ENCODE peak calls at places on chromosome 20, in ten cellular contexts. X is heart right ventricle, J is fibroblast of lung, Q is tibial nerve, R is dorsolateral prefrontal cortex, Y is H9, I is hepatocyte, S is RWPE2, M is transverse colon, U is spleen. V is an unnamed sample.

GRCh38 chr20:40562031-40562430 is 127.0 kb downstream of the MAFB start:
- DNase-seq in J (peak), X (no peak), I (peak), U (no peak), Q (no peak), S (no peak), R (no peak), Y (no peak), M (peak), V (no peak)

GRCh38 chr20:59220161-59220560 is 56.5 kb downstream of the ZNF831 start:
- DNase-seq in R (no peak), U (no peak), Y (no peak), Q (no peak), J (no peak), I (no peak), X (no peak), M (no peak), S (no peak), V (no peak)

GRCh38 chr20:58784321-58785074 is 66.2 kb downstream of the GNAS-AS1 start:
- DNase-seq in I (no peak), U (peak), J (no peak), M (no peak), Y (no peak), R (no peak), S (no peak), X (no peak), Q (no peak), V (no peak)

GRCh38 chr20:44032583-44033138 is 118.0 kb downstream of the TOX2 start:
- DNase-seq in J (no peak), R (no peak), M (no peak), S (no peak), Y (no peak), X (no peak), I (no peak), U (no peak), Q (no peak), V (no peak)

GRCh38 chr20:53677447-53678314 is 84.0 kb upstream of the ZNF217 start:
- DNase-seq in I (peak), M (peak), X (peak), Q (no peak), S (no peak), Y (peak), J (peak), U (no peak), R (no peak), V (no peak)

GRCh38 chr20:10313215-10313614 is 94.6 kb downstream of the SNAP25 start:
- DNase-seq in R (no peak), Q (no peak), S (no peak), U (no peak), I (no peak), M (no peak), Y (no peak), J (peak), X (no peak), V (no peak)

GRCh38 chr20:18837710-18838109 is 24.1 kb downstream of the SCP2D1 start:
- DNase-seq in S (no peak), R (no peak), Q (no peak), Y (no peak), M (no peak), I (peak), X (no peak), U (no peak), J (no peak), V (no peak)

GRCh38 chr20:41316602-41317535 is 662 bp downstream of the ZHX3 start:
- DNase-seq in Q (peak), M (peak), X (peak), Y (peak), U (peak), J (peak), I (peak), S (peak), R (peak), V (peak)

GRCh38 chr20:19522080-19522801 is 235.8 kb upstream of the RIN2 start:
- DNase-seq in X (no peak), I (no peak), J (no peak), S (no peak), Y (no peak), M (no peak), U (no peak), Q (no peak), R (no peak), V (no peak)

GRCh38 chr20:41173791-41174341 is 36.5 kb downstream of the PLCG1 start:
- DNase-seq in R (no peak), I (no peak), M (peak), J (no peak), S (peak), Q (no peak), X (peak), Y (peak), U (peak), V (no peak)

GRCh38 chr20:15364781-15365180 is 1027.4 kb upstream of the FLRT3 start:
- DNase-seq in J (no peak), R (no peak), S (no peak), M (no peak), U (no peak), X (no peak), Q (no peak), I (no peak), Y (no peak), V (no peak)

GRCh38 chr20:58449703-58450138 is 60.7 kb downstream of the VAPB start:
- DNase-seq in Y (no peak), U (no peak), M (no peak), I (no peak), S (peak), X (no peak), J (no peak), R (no peak), Q (no peak), V (no peak)

GRCh38 chr20:29873946-29874345 is 1383.5 kb upstream of the DEFB115 start:
- DNase-seq in J (peak), X (no peak), U (peak), M (peak), Q (no peak), S (peak), R (no peak), Y (peak), I (peak), V (peak)

GRCh38 chr20:44644384-44645131 is 6.9 kb downstream of the ADA start:
- DNase-seq in U (no peak), J (no peak), I (no peak), Q (no peak), M (no peak), X (no peak), S (peak), R (no peak), Y (no peak), V (no peak)

GRCh38 chr20:60214901-60215522 is 256.8 kb downstream of the CDH26 start:
- DNase-seq in M (no peak), X (no peak), R (no peak), S (peak), I (no peak), U (no peak), Y (no peak), Q (no peak), J (no peak), V (no peak)

GRCh38 chr20:35571566-35571965 is 29.7 kb downstream of the ERGIC3 start:
- DNase-seq in R (no peak), S (no peak), J (no peak), I (no peak), X (no peak), Y (no peak), U (no peak), M (no peak), Q (no peak), V (no peak)

GRCh38 chr20:8401491-8401890 is 269.4 kb downstream of the PLCB1 start:
- DNase-seq in Q (no peak), U (no peak), I (no peak), X (no peak), Y (no peak), J (no peak), R (no peak), M (no peak), S (no peak), V (no peak)

GRCh38 chr20:137668-138131 is 4.7 kb upstream of the DEFB126 start:
- DNase-seq in X (no peak), R (no peak), S (no peak), J (no peak), I (no peak), Y (no peak), M (no peak), U (no peak), Q (no peak), V (no peak)

GRCh38 chr20:44532248-44532980 is 10.5 kb upstream of the SERINC3 start:
- DNase-seq in S (no peak), Y (no peak), I (no peak), X (peak), Q (no peak), U (no peak), M (no peak), J (no peak), R (no peak), V (no peak)

GRCh38 chr20:56433880-56434255 is 21.8 kb downstream of the CASS4 start:
- DNase-seq in S (no peak), R (no peak), M (no peak), U (no peak), Q (no peak), Y (no peak), X (no peak), I (no peak), J (peak), V (no peak)

GRCh38 chr20:44501448-44501847 is 20.4 kb downstream of the SERINC3 start:
- DNase-seq in X (peak), R (no peak), Q (no peak), M (no peak), S (no peak), U (no peak), J (peak), Y (no peak), I (no peak), V (no peak)

GRCh38 chr20:56429496-56429895 is 17.4 kb downstream of the CASS4 start:
- DNase-seq in X (no peak), R (no peak), U (no peak), S (no peak), J (peak), Y (no peak), M (no peak), I (no peak), Q (no peak), V (no peak)

GRCh38 chr20:10536531-10536930 is 101.4 kb downstream of the SLX4IP start:
- DNase-seq in Y (peak), J (peak), I (peak), M (no peak), R (no peak), Q (no peak), U (no peak), X (no peak), S (no peak), V (no peak)

DNA sequence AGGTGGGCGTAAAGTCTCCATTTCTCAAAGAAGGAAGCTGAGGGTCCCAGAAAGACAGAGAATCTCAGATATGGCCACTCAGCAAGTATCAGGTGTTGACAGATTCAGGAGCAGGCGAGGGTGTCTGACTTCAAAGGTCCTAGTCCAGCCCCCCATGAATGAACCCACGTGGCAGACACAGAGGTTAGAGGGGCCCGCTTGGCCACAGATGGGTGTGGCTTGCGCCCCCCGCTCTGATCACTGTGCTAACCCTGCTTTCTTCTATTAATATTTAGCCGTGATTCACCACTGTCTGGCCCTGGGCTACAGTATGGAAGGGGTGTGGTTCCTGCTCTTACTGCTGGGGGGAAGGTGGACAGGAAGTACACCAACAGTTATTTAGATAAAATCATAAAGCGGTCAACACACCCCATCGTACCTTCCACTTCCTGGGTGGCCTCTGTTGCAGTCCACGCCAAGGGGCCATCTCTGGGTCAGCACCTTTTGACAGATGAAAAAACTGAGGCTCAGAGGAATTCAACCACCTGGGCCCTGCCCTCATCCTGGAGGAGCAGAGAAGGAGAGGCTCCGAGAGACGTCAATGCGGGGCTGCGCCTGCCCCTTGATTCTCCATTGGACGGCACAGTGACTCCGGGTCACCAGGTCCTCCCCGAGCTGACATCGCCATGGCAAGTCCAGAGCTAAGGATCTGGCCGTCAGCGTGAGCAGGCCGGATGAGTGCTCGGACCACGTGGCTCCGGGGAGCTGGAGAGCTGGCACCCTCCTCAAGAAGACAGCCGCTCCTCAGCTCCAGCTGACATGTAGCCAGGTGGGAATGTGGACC is 206.3 kb downstream of the PREX1 start:
- DNase-seq in M (peak), X (no peak), I (peak), Q (no peak), S (no peak), U (peak), Y (no peak), J (peak), R (no peak), V (peak)
- TF ChIP-seq CTCF in M (no peak), X (no peak), I (no peak), Q (no peak), S (no peak), U (no peak), Y (no peak), J (no peak), R (no peak), V (no peak)

GRCh38 chr20:52432740-52433139 is 241.2 kb upstream of the ZFP64 start:
- DNase-seq in X (no peak), Q (no peak), M (no peak), S (no peak), J (no peak), U (no peak), Y (no peak), R (no peak), I (no peak), V (no peak)
- H3K27ac ChIP-seq in X (no peak), Q (no peak), M (no peak), S (no peak), J (no peak), U (no peak), Y (no peak), R (no peak), I (no peak), V (no peak)

GRCh38 chr20:47019106-47019824 is 124.6 kb downstream of the EYA2 start:
- DNase-seq in Q (peak), U (peak), Y (no peak), S (no peak), I (peak), R (no peak), X (no peak), J (peak), M (peak), V (no peak)

GRCh38 chr20:47021850-47022249 is 127.2 kb downstream of the EYA2 start:
- DNase-seq in Y (no peak), I (no peak), S (no peak), M (no peak), J (no peak), R (no peak), Q (no peak), U (no peak), X (no peak), V (no peak)

GRCh38 chr20:47018381-47018780 is 123.7 kb downstream of the EYA2 start:
- DNase-seq in Y (no peak), I (no peak), U (peak), M (no peak), J (no peak), R (no peak), S (no peak), X (no peak), Q (no peak), V (no peak)

GRCh38 chr20:47016068-47016664 is 121.5 kb downstream of the EYA2 start:
- DNase-seq in R (no peak), X (no peak), M (no peak), S (no peak), I (no peak), J (no peak), U (no peak), Y (no peak), Q (no peak), V (no peak)

DNA sequence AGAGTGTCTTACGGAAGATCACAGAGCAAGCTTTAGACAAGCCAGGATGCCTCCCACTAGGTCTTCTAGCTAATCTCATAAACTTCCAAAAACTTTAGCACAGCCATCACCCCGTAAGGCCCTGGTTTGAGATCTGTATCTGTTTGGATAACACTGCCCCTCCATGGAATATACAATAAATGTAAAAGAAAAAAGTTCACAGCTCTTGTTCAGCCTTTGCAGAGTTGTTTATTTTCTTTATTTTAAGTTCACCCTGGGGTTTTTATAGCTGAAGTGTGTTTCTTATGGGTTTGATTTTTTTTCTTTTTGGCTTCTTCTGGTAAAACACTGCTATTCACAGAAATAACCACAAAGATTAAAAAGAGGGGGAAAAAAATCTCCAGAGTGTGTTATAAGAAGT is 125.6 kb downstream of the EYA2 start:
- DNase-seq in J (peak), Y (no peak), Q (no peak), I (no peak), S (no peak), R (no peak), X (no peak), U (peak), M (no peak), V (no peak)
- TF ChIP-seq CTCF in J (no peak), Y (no peak), Q (no peak), I (peak), S (peak), R (no peak), X (no peak), U (no peak), M (no peak), V (no peak)

DNA sequence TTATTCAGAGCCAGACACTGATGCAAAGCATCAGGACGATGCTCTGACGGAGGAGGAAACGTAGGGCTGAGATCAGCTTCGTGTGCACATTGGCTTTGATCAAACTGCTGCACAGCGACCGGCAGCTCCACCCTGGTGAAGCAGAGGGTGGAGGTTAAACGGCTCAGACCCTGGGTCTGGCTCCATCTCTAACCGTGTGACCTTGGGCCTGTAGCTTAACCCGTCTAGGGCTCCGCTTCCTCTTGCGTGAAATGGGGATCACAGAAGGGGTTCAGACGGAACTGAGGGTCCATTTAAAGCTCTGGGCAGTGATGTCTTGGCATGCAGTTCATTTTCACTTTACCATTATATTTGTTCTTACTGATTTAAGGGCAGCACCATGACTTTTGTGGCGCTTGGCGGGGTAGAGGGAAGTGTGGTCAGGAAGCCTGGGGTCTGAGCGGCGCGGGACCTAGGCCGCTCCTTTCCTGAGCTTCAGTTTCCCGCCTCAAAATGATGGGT is 639 bp downstream of the RBL1 start:
- DNase-seq in Y (no peak), X (no peak), U (peak), Q (no peak), J (no peak), R (no peak), I (peak), S (no peak), M (peak), V (no peak)
- H3K27ac ChIP-seq in Y (no peak), X (peak), U (peak), Q (peak), J (peak), R (peak), I (peak), S (peak), M (peak), V (peak)

GRCh38 chr20:5192570-5193431 is 66.0 kb downstream of the CDS2 start:
- DNase-seq in M (no peak), Y (no peak), U (no peak), Q (no peak), X (no peak), J (no peak), I (no peak), S (no peak), R (no peak), V (no peak)
- TF ChIP-seq CTCF in M (no peak), Y (peak), U (no peak), Q (no peak), X (no peak), J (no peak), I (no peak), S (peak), R (no peak), V (no peak)

GRCh38 chr20:36847009-36847709 is 28.8 kb upstream of the TLDC2 start:
- DNase-seq in I (peak), J (peak), X (peak), M (peak), R (peak), S (peak), Q (peak), Y (no peak), U (no peak), V (peak)
- H3K27ac ChIP-seq in I (peak), J (peak), X (peak), M (peak), R (peak), S (peak), Q (peak), Y (no peak), U (peak), V (peak)

GRCh38 chr20:63440366-63440955 is 32.0 kb downstream of the KCNQ2 start:
- DNase-seq in R (no peak), Q (no peak), U (no peak), I (no peak), J (no peak), M (no peak), Y (no peak), X (no peak), S (peak), V (no peak)

GRCh38 chr20:63439866-63440265 is 32.6 kb downstream of the KCNQ2 start:
- DNase-seq in U (no peak), Q (no peak), M (no peak), I (no peak), X (no peak), Y (no peak), S (peak), J (no peak), R (no peak), V (no peak)

GRCh38 chr20:63443606-63444395 is 28.7 kb downstream of the KCNQ2 start:
- DNase-seq in S (peak), X (no peak), J (no peak), M (no peak), Q (no peak), I (no peak), Y (no peak), R (no peak), U (no peak), V (no peak)

GRCh38 chr20:63441136-63441776 is 31.2 kb downstream of the KCNQ2 start:
- DNase-seq in S (no peak), X (no peak), R (no peak), Y (no peak), I (no peak), U (no peak), J (no peak), Q (no peak), M (no peak), V (no peak)

GRCh38 chr20:63441777-63442493 is 30.5 kb downstream of the KCNQ2 start:
- DNase-seq in I (peak), X (peak), Q (no peak), M (peak), R (peak), Y (peak), S (peak), U (no peak), J (peak), V (peak)
- TF ChIP-seq CTCF in I (peak), X (no peak), Q (no peak), M (peak), R (no peak), Y (peak), S (peak), U (no peak), J (peak), V (peak)

DNA sequence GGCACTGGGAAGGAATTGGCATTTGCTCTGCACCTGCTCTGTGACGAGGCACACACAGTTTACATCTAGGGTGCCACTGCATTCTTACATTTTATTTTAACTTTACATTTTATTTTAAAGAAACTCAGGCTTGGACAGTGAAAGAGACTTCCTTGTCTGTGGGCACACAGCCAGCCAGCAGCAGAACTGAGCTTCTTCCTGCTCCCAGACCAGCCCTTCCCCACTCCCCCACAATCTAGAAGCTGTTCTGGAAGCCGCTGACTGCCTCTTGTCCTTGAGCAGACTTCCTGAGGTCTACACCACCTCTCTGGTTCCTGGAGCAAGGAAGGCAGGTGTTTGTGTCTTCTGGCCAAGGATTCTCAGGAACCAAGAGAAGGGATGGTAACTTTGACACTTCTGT is 27.9 kb upstream of the CD93 start:
- DNase-seq in Q (no peak), M (no peak), U (peak), S (no peak), Y (no peak), X (peak), I (no peak), R (no peak), J (no peak), V (no peak)
- H3K27ac ChIP-seq in Q (peak), M (no peak), U (peak), S (no peak), Y (no peak), X (peak), I (no peak), R (no peak), J (no peak), V (peak)

V was measured in psoas muscle.